ENCODE peak calls at places on chromosomes 12 and 14, in five cellular contexts. A, K, P, N and S are unnamed samples.

GRCh38 chr12:912466-913235 is 36.8 kb downstream of the RAD52 start:
- DNase-seq in K (no peak), N (no peak), A (no peak), P (no peak), S (no peak)

GRCh38 chr12:105506678-105507310 is 176.3 kb downstream of the C12orf75 start:
- DNase-seq in A (no peak), K (no peak), N (no peak), P (no peak), S (no peak)

GRCh38 chr12:70576341-70577282 is 60.6 kb downstream of the PTPRB start:
- DNase-seq in N (no peak), A (no peak), P (peak; percentile 54), K (peak; percentile 91), S (peak; percentile 50)

GRCh38 chr12:53867216-53868012 is 71.2 kb upstream of the HOXC13 start:
- DNase-seq in K (no peak), N (no peak), A (no peak), P (no peak), S (no peak)

GRCh38 chr14:91352101-91352500 is 65.5 kb downstream of the CCDC88C start:
- DNase-seq in A (no peak), K (peak; percentile 41), N (no peak), P (no peak), S (no peak)

GRCh38 chr14:22563987-22564386 is 25.0 kb downstream of the DAD1 start:
- DNase-seq in A (no peak), P (no peak), N (no peak), K (no peak), S (no peak)

GRCh38 chr12:76277480-76277879 is 70.7 kb downstream of the BBS10 start:
- DNase-seq in K (peak; percentile 68), P (no peak), A (no peak), N (no peak), S (peak; percentile 67)

GRCh38 chr14:100322138-100322957 is 791 bp upstream of the SLC25A47 start:
- DNase-seq in A (no peak), P (no peak), N (no peak), K (no peak), S (no peak)

GRCh38 chr14:50521912-50522341 is 10.4 kb downstream of the MAP4K5 start:
- DNase-seq in N (no peak), K (no peak), P (no peak), A (no peak), S (no peak)

GRCh38 chr12:56143870-56144269 is 8.5 kb upstream of the MYL6B start:
- DNase-seq in P (no peak), A (no peak), K (no peak), N (no peak), S (no peak)

GRCh38 chr12:56146492-56147460 is 5.6 kb upstream of the MYL6B start:
- DNase-seq in K (peak; percentile 56), A (no peak), P (no peak), N (no peak), S (no peak)

GRCh38 chr12:56143225-56143624 is 9.2 kb upstream of the MYL6B start:
- DNase-seq in K (no peak), A (no peak), N (no peak), P (no peak), S (no peak)

GRCh38 chr12:56142184-56142784 is 10.1 kb upstream of the MYL6B start:
- DNase-seq in A (no peak), K (no peak), N (no peak), P (no peak), S (no peak)

DNA sequence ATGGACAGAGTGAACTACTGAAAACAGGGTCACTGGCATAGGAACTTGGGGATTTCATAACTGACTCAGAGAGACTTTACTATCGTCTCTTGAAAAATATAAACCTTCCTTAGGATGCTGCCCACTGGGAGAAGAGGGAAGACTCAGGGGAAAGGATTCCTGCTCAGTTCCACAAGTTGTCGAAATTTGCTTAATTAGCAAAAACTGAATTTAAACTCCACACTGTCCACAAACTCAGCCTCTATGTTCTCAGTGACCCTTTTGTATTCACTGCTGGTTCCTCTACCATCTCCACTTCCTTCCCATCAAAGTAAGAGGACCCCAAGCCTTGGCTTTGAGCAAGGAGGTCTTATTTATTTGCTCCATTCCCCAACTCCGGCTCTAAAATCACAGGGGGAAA is 7.2 kb upstream of the MYL6B start:
- DNase-seq in K (no peak), A (no peak), P (no peak), N (no peak), S (no peak)
- TF ChIP-seq CTCF in K (no peak), A (no peak), P (no peak), N (no peak), S (no peak)

GRCh38 chr12:126346087-126346486 is 1280.9 kb downstream of the AACS start:
- DNase-seq in K (no peak), A (no peak), P (no peak), N (no peak), S (no peak)
- TF ChIP-seq CTCF in K (no peak), A (no peak), P (no peak), N (no peak), S (no peak)

DNA sequence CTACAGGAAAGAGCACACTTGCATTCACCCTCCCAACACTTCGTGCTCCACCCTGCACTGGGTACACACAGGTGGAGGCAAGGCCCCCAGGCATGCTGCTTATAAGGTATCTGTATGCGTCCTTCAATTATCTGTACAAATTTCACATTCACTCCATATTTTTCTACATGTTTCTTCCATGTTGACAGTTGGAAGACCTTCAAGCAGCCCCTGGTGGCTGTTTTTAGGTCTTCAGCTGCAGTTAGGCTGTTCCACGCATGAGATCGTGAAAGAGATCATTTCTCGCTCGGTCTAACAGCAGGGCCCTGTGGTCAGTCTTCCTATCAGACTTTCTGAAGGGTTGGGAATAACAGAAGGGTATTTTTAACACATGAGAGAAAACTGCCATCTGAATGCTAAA is 47.1 kb downstream of the PLXNC1 start:
- DNase-seq in K (no peak), P (no peak), A (no peak), N (no peak), S (no peak)
- TF ChIP-seq CTCF in K (no peak), P (no peak), A (no peak), N (no peak), S (peak; percentile 23)

GRCh38 chr12:114360485-114360884 is 45.5 kb downstream of the TBX5 start:
- DNase-seq in K (no peak), N (no peak), A (no peak), P (no peak), S (no peak)
- TF ChIP-seq CTCF in K (no peak), N (no peak), A (no peak), P (no peak), S (no peak)

DNA sequence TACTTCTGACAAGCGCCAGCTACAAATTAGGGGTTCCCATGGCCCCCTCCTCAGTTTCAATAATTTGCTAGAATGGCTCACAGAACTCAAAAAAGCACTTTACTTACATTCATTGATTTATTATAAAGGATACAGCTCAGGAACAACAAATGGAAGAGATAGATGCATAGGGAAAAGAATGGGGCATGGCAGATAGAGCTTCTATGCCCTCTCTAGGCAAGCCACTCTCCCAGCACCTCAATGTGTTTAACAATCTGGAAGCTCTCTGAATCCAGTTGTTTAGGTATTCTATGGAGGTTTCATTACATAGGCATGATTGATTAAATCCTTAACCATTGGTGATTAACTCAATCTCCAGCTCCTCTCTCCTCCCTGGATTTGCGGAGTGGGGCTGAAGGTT is 184.5 kb upstream of the DAAM1 start:
- DNase-seq in N (no peak), P (no peak), K (peak; percentile 39), A (no peak), S (no peak)
- TF ChIP-seq CTCF in N (no peak), P (peak; percentile 42), K (peak; percentile 27), A (no peak), S (peak; percentile 36)